ENCODE peak calls at places on chromosomes 1 and 21, in ten cellular contexts. C, E, I, D, S, W, A, Y, M and J are unnamed samples.

GRCh38 chr1:108533351-108534083 is 26.4 kb upstream of the EEIG2 start:
- DNase-seq in W (no peak), I (peak; percentile 16), C (no peak), D (no peak), M (no peak), S (no peak), A (no peak), Y (no peak), E (peak; percentile 23), J (no peak)

GRCh38 chr1:28737245-28738137 is 751 bp downstream of the YTHDF2 start:
- DNase-seq in M (no peak), S (peak; percentile 78), D (peak; percentile 43), C (peak; percentile 51), A (peak; percentile 80), Y (peak; percentile 34), E (peak; percentile 45), W (peak; percentile 24), I (peak; percentile 70), J (no peak)

GRCh38 chr21:36706951-36707762 is 8.2 kb downstream of the SIM2 start:
- DNase-seq in W (no peak), C (no peak), D (no peak), Y (no peak), M (no peak), A (no peak), S (no peak), E (no peak), I (no peak), J (no peak)

GRCh38 chr1:150146853-150147542 is 2.7 kb upstream of the PLEKHO1 start:
- DNase-seq in C (no peak), A (no peak), Y (no peak), S (no peak), W (no peak), E (no peak), M (no peak), D (no peak), I (no peak), J (no peak)

GRCh38 chr1:89822109-89822962 is 1.5 kb downstream of the LRRC8D start:
- DNase-seq in D (no peak), A (peak; percentile 53), I (peak; percentile 46), C (no peak), M (no peak), W (no peak), E (no peak), S (no peak), Y (no peak), J (no peak)

GRCh38 chr21:26806734-26807372 is 38.4 kb downstream of the ADAMTS1 start:
- DNase-seq in E (no peak), D (no peak), A (no peak), C (peak; percentile 11), Y (no peak), I (no peak), M (no peak), S (no peak), W (no peak), J (no peak)

GRCh38 chr1:176033879-176034278 is 173.2 kb downstream of the COP1 start:
- DNase-seq in W (no peak), A (no peak), M (peak; percentile 5), D (no peak), Y (no peak), I (no peak), C (no peak), S (no peak), E (no peak), J (no peak)

GRCh38 chr1:209544098-209544497 is 39.4 kb upstream of the CAMK1G start:
- DNase-seq in C (no peak), A (no peak), W (no peak), M (no peak), S (no peak), Y (no peak), D (no peak), I (no peak), E (no peak), J (no peak)

GRCh38 chr21:29228306-29228705 is 70.4 kb upstream of the BACH1 start:
- DNase-seq in E (no peak), S (no peak), Y (no peak), M (no peak), D (no peak), I (no peak), A (no peak), W (no peak), C (no peak), J (no peak)

GRCh38 chr1:219058891-219059820 is 114.5 kb upstream of the LYPLAL1 start:
- DNase-seq in C (no peak), S (no peak), Y (no peak), M (no peak), E (no peak), A (no peak), D (no peak), W (no peak), I (no peak), J (no peak)

GRCh38 chr1:59057211-59057694 is 239.6 kb upstream of the FGGY start:
- DNase-seq in Y (peak; percentile 7), M (peak; percentile 97), W (peak; percentile 80), E (peak; percentile 46), A (no peak), C (peak; percentile 16), I (peak; percentile 40), S (peak; percentile 37), D (no peak), J (no peak)

GRCh38 chr1:119080586-119080985 is 59.9 kb downstream of the WARS2 start:
- DNase-seq in I (peak; percentile 19), Y (no peak), E (peak; percentile 25), W (no peak), S (no peak), C (peak; percentile 18), D (no peak), M (peak; percentile 41), A (no peak), J (no peak)

GRCh38 chr1:82423174-82423815 is 622.6 kb downstream of the ADGRL2 start:
- DNase-seq in S (no peak), A (no peak), E (no peak), M (no peak), I (no peak), C (no peak), D (no peak), Y (no peak), W (no peak), J (no peak)

GRCh38 chr1:108141604-108142003 is 58.5 kb downstream of the SLC25A24 start:
- DNase-seq in C (no peak), Y (no peak), W (no peak), I (no peak), S (no peak), M (peak; percentile 12), E (no peak), D (no peak), A (no peak), J (no peak)

GRCh38 chr1:239263821-239264220 is 122.5 kb upstream of the CHRM3 start:
- DNase-seq in E (no peak), M (no peak), Y (no peak), W (no peak), D (no peak), C (no peak), A (no peak), I (no peak), S (no peak), J (no peak)

GRCh38 chr1:50427086-50427817 is 4.0 kb upstream of the DMRTA2 start:
- DNase-seq in M (no peak), A (peak; percentile 57), E (no peak), S (no peak), I (no peak), W (no peak), Y (no peak), C (no peak), D (no peak), J (no peak)

GRCh38 chr1:155307247-155307740 is 1.4 kb upstream of the FDPS start:
- DNase-seq in A (peak; percentile 59), W (no peak), S (no peak), M (no peak), E (no peak), C (peak; percentile 44), D (no peak), I (no peak), Y (no peak), J (no peak)

GRCh38 chr1:12208764-12209494 is 20.9 kb upstream of the VPS13D start:
- DNase-seq in C (peak; percentile 53), E (peak; percentile 87), W (peak; percentile 89), M (peak; percentile 68), D (peak; percentile 85), A (peak; percentile 72), I (peak; percentile 95), S (peak; percentile 83), Y (peak; percentile 72), J (peak; percentile 59)

GRCh38 chr1:210691039-210691438 is 362.3 kb downstream of the HHAT start:
- DNase-seq in A (no peak), D (no peak), W (no peak), M (no peak), C (no peak), I (no peak), S (no peak), E (no peak), Y (no peak), J (no peak)

GRCh38 chr1:234722267-234722704 is 112.3 kb upstream of the IRF2BP2 start:
- DNase-seq in E (no peak), Y (no peak), S (no peak), D (no peak), I (no peak), A (no peak), M (peak; percentile 24), W (no peak), C (no peak), J (no peak)

GRCh38 chr1:212396638-212397037 is 18.0 kb downstream of the PACC1 start:
- DNase-seq in S (no peak), I (no peak), A (no peak), M (no peak), D (no peak), Y (no peak), W (no peak), C (peak; percentile 26), E (no peak), J (no peak)

GRCh38 chr1:248793592-248793991 is 32.1 kb downstream of the SH3BP5L start:
- DNase-seq in A (no peak), Y (no peak), I (no peak), S (no peak), M (no peak), W (no peak), C (no peak), D (no peak), E (no peak), J (no peak)

GRCh38 chr1:56854521-56855099 is at the start of gene C8A:
- DNase-seq in M (no peak), C (no peak), A (no peak), D (no peak), I (no peak), Y (no peak), E (no peak), S (no peak), W (no peak), J (no peak)